ENCODE peak calls at places on chromosome 11, in five cellular contexts. D is right cardiac atrium; I is CD8-positive, alpha-beta memory T cell; U is small intestine; G is ovary. O is an unnamed sample.
A peak's percentile ranks its signal among the peaks of the same experiment; 100 is the strongest.

GRCh38 chr11:12089473-12089872 is 20.9 kb upstream of the MICAL2 start:
- DNase-seq in D (no peak), I (no peak), U (no peak), G (no peak), O (no peak)

GRCh38 chr11:14075118-14075601 is 112.6 kb downstream of the SPON1 start:
- DNase-seq in D (no peak), I (peak; percentile 61), U (peak; percentile 59), G (no peak), O (no peak)

GRCh38 chr11:66139817-66140216 is 69.7 kb downstream of the PACS1 start:
- DNase-seq in D (no peak), I (no peak), U (no peak), G (no peak), O (no peak)

GRCh38 chr11:18229501-18229900 is 7.1 kb downstream of the SAA4 start:
- DNase-seq in D (no peak), I (no peak), U (no peak), G (no peak), O (no peak)

GRCh38 chr11:88352139-88352538 is 14.6 kb upstream of the CTSC start:
- DNase-seq in D (no peak), I (no peak), U (no peak), G (no peak), O (peak; percentile 11)

GRCh38 chr11:102347526-102348331 is 715 bp downstream of the BIRC2 start:
- DNase-seq in D (no peak), I (peak; percentile 29), U (peak; percentile 67), G (no peak), O (peak; percentile 71)

GRCh38 chr11:62552931-62553838 is 6.6 kb upstream of the AHNAK start:
- DNase-seq in D (peak; percentile 87), I (peak; percentile 64), U (peak; percentile 98), G (peak; percentile 82), O (peak; percentile 93)

GRCh38 chr11:125649465-125650166 is 24.7 kb downstream of the CHEK1 start:
- DNase-seq in D (no peak), I (no peak), U (no peak), G (no peak), O (no peak)

GRCh38 chr11:56849250-56849649 is 100.8 kb upstream of the OR9G4 start:
- DNase-seq in D (no peak), I (no peak), U (no peak), G (no peak), O (no peak)

GRCh38 chr11:86740628-86741488 is 59.5 kb upstream of the PRSS23 start:
- DNase-seq in D (peak; percentile 49), I (no peak), U (no peak), G (peak; percentile 63), O (peak; percentile 87)

GRCh38 chr11:68954970-68955958 is 25.5 kb downstream of the MRGPRD start:
- DNase-seq in D (peak; percentile 55), I (no peak), U (peak; percentile 70), G (peak; percentile 45), O (peak; percentile 36)

GRCh38 chr11:93908689-93909088 is 58.3 kb upstream of the VSTM5 start:
- DNase-seq in D (no peak), I (no peak), U (no peak), G (no peak), O (no peak)

GRCh38 chr11:86676533-86677154 is 4.2 kb upstream of the ME3 start:
- DNase-seq in D (no peak), I (no peak), U (peak; percentile 33), G (no peak), O (peak; percentile 32)

GRCh38 chr11:130634981-130635473 is 186.6 kb downstream of the ADAMTS15 start:
- DNase-seq in D (peak; percentile 47), I (no peak), U (no peak), G (no peak), O (no peak)

GRCh38 chr11:111796696-111797095 is 30.5 kb upstream of the PPP2R1B start:
- DNase-seq in D (no peak), I (no peak), U (no peak), G (no peak), O (no peak)

GRCh38 chr11:111604392-111605009 is 2.3 kb downstream of the SIK2 start:
- DNase-seq in D (no peak), I (peak; percentile 26), U (peak; percentile 71), G (no peak), O (peak; percentile 67)

GRCh38 chr11:36619502-36619901 is 21.5 kb upstream of the RAG2 start:
- DNase-seq in D (no peak), I (no peak), U (no peak), G (no peak), O (no peak)

GRCh38 chr11:43972366-43972765 is 29.9 kb downstream of the C11orf96 start:
- DNase-seq in D (no peak), I (no peak), U (no peak), G (no peak), O (no peak)

GRCh38 chr11:2541881-2542361 is 97.1 kb downstream of the KCNQ1 start:
- DNase-seq in D (peak; percentile 5), I (no peak), U (no peak), G (no peak), O (no peak)

GRCh38 chr11:112439614-112440013 is 179.0 kb upstream of the PLET1 start:
- DNase-seq in D (no peak), I (no peak), U (no peak), G (no peak), O (no peak)

GRCh38 chr11:66131937-66132632 is 62.0 kb downstream of the PACS1 start:
- DNase-seq in D (no peak), I (no peak), U (no peak), G (no peak), O (no peak)

GRCh38 chr11:125593113-125593761 is 585 bp downstream of the STT3A start:
- DNase-seq in D (no peak), I (no peak), U (peak; percentile 39), G (no peak), O (peak; percentile 57)

GRCh38 chr11:114115406-114116054 is 56.0 kb downstream of the ZBTB16 start:
- DNase-seq in D (no peak), I (no peak), U (no peak), G (no peak), O (peak; percentile 20)

GRCh38 chr11:102683277-102683676 is 22.3 kb downstream of the MMP27 start:
- DNase-seq in D (no peak), I (no peak), U (no peak), G (no peak), O (no peak)

GRCh38 chr11:60910281-60910687 is 3.7 kb upstream of the TMEM109 start:
- DNase-seq in D (no peak), I (no peak), U (no peak), G (no peak), O (no peak)

GRCh38 chr11:12017243-12017678 is 8.8 kb upstream of the DKK3 start:
- DNase-seq in D (peak; percentile 24), I (no peak), U (no peak), G (no peak), O (no peak)

GRCh38 chr11:3129591-3130268 is 35.4 kb downstream of the OSBPL5 start:
- DNase-seq in D (no peak), I (no peak), U (no peak), G (no peak), O (no peak)

GRCh38 chr11:67371549-67372231 is 1.7 kb downstream of the CLCF1 start:
- DNase-seq in D (no peak), I (peak; percentile 34), U (peak; percentile 46), G (no peak), O (peak; percentile 77)

GRCh38 chr11:28524098-28524497 is 415.9 kb downstream of the METTL15 start:
- DNase-seq in D (no peak), I (no peak), U (no peak), G (no peak), O (no peak)

GRCh38 chr11:7486731-7487130 is 1.4 kb downstream of the OLFML1 start:
- DNase-seq in D (peak; percentile 22), I (no peak), U (no peak), G (peak; percentile 47), O (peak; percentile 24)

GRCh38 chr11:7484645-7485044 is 661 bp upstream of the OLFML1 start:
- DNase-seq in D (no peak), I (no peak), U (no peak), G (no peak), O (no peak)

GRCh38 chr11:7487360-7487759 is 2.1 kb downstream of the OLFML1 start:
- DNase-seq in D (no peak), I (no peak), U (no peak), G (no peak), O (no peak)

GRCh38 chr11:7485854-7486425 is 634 bp downstream of the OLFML1 start:
- DNase-seq in D (no peak), I (no peak), U (peak; percentile 7), G (no peak), O (no peak)

GRCh38 chr11:7485136-7485853 is at the start of gene OLFML1:
- DNase-seq in D (peak; percentile 38), I (no peak), U (no peak), G (peak; percentile 53), O (peak; percentile 34)
- H3K4me3 ChIP-seq in D (peak within 1 kb of the TSS; percentile 50), I (no peak within 1 kb of the TSS), U (peak within 1 kb of the TSS; percentile 29), G (peak within 1 kb of the TSS; percentile 39), O (peak within 1 kb of the TSS; percentile 21)

GRCh38 chr11:119361056-119361787 is 14.7 kb upstream of the MFRP start:
- DNase-seq in D (no peak), I (no peak), U (peak; percentile 68), G (peak; percentile 53), O (peak; percentile 87)

GRCh38 chr11:119362741-119363080 is 16.2 kb upstream of the MFRP start:
- DNase-seq in D (no peak), I (no peak), U (no peak), G (no peak), O (no peak)

GRCh38 chr11:119363874-119364590 is 17.5 kb downstream of the USP2 start:
- DNase-seq in D (peak; percentile 69), I (peak; percentile 48), U (peak; percentile 71), G (peak; percentile 58), O (peak; percentile 86)

GRCh38 chr11:119363081-119363861 is 16.8 kb upstream of the MFRP start:
- DNase-seq in D (no peak), I (no peak), U (peak; percentile 46), G (no peak), O (no peak)

DNA sequence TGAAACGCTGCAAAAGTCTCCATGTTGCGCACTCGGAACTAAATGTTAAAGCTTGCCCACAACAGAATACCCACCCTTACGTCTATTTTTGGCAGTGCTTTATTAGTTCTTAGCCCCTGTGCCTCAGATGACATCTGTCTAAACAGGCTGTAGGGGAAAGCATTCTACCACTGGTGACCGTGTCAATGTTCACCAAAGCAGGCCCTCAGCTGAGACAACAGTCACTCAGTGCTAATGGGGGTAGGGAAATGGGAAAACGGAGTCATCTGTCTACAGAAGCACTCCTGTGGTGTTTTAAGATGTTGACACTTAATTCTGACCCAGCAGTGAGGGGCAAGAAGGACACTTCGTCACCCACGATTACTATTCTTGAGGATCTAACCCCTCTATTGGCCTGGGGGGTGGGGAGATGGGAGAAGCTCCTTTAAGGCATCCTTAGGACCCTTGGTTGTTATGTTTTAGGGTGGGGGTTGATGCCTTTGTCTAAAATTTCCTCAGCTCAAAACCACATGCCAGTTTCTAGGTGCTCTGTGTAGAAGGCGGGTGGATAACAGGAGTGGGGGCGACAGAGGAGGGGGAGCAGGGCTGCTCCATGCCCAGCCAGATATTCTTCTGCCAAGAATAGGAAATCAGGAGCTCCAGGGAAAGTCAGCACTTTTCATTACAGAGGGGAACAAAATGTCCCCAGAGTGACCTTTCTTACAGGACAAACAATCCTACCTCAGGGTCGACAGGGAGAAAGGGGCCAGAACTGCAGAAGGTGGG is 15.6 kb upstream of the MFRP start:
- DNase-seq in D (no peak), I (no peak), U (no peak), G (no peak), O (no peak)
- H3K4me3 ChIP-seq in D (peak overlapping the region; percentile 60), I (no peak overlapping the region), U (peak overlapping the region; percentile 19), G (peak overlapping the region; percentile 45), O (no peak overlapping the region)

GRCh38 chr11:19239039-19239438 is 1.7 kb downstream of the E2F8 start:
- DNase-seq in D (no peak), I (no peak), U (no peak), G (no peak), O (no peak)
- H3K4me3 ChIP-seq in D (no peak overlapping the region), I (no peak overlapping the region), U (no peak overlapping the region), G (no peak overlapping the region), O (no peak overlapping the region)

GRCh38 chr11:34997872-34998548 is 81.6 kb downstream of the PDHX start:
- DNase-seq in D (no peak), I (peak; percentile 32), U (peak; percentile 30), G (no peak), O (no peak)
- H3K4me3 ChIP-seq in D (no peak overlapping the region), I (no peak overlapping the region), U (no peak overlapping the region), G (no peak overlapping the region), O (no peak overlapping the region)